ENCODE peak calls at places on chromosomes 6 and 20, in four cellular contexts. One of them, this sample, is unnamed.

GRCh38 chr6:7691675-7692452 is 34.0 kb upstream of the BMP6 start:
- DNase-seq in RPMI7951: peak; percentile 61
- DNase-seq in activated CD4-positive, alpha-beta T cell treated with anti-CD3 and anti-CD28 coated beads for 24 hours: no peak
- DNase-seq in RKO: peak; percentile 47
- DNase-seq in this sample: no peak

GRCh38 chr6:30321692-30322388 is 4.9 kb upstream of the TRIM39 start:
- DNase-seq in RPMI7951: no peak
- DNase-seq in activated CD4-positive, alpha-beta T cell treated with anti-CD3 and anti-CD28 coated beads for 24 hours: no peak
- DNase-seq in RKO: no peak
- DNase-seq in this sample: no peak

GRCh38 chr20:41339957-41340326 is 679 bp upstream of the LPIN3 start:
- DNase-seq in RKO: peak; percentile 85
- DNase-seq in activated CD4-positive, alpha-beta T cell treated with anti-CD3 and anti-CD28 coated beads for 24 hours: peak; percentile 85
- DNase-seq in RPMI7951: peak; percentile 69
- DNase-seq in this sample: peak; percentile 66

GRCh38 chr6:44021628-44022295 is 105.5 kb downstream of the MRPL14 start:
- DNase-seq in RPMI7951: no peak
- DNase-seq in activated CD4-positive, alpha-beta T cell treated with anti-CD3 and anti-CD28 coated beads for 24 hours: no peak
- DNase-seq in RKO: no peak
- DNase-seq in this sample: no peak

GRCh38 chr20:24684954-24685691 is 215.7 kb downstream of the SYNDIG1 start:
- DNase-seq in RKO: no peak
- DNase-seq in activated CD4-positive, alpha-beta T cell treated with anti-CD3 and anti-CD28 coated beads for 24 hours: no peak
- DNase-seq in RPMI7951: peak; percentile 40
- DNase-seq in this sample: no peak

GRCh38 chr20:21640556-21640955 is 64.9 kb upstream of the PAX1 start:
- DNase-seq in RKO: peak; percentile 44
- DNase-seq in RPMI7951: no peak
- DNase-seq in activated CD4-positive, alpha-beta T cell treated with anti-CD3 and anti-CD28 coated beads for 24 hours: no peak
- DNase-seq in this sample: no peak

GRCh38 chr6:36067374-36068011 is 39.9 kb downstream of the MAPK14 start:
- DNase-seq in activated CD4-positive, alpha-beta T cell treated with anti-CD3 and anti-CD28 coated beads for 24 hours: no peak
- DNase-seq in RKO: no peak
- DNase-seq in RPMI7951: peak; percentile 42
- DNase-seq in this sample: no peak

GRCh38 chr6:81475646-81476045 is 276.8 kb downstream of the TENT5A start:
- DNase-seq in RPMI7951: no peak
- DNase-seq in RKO: no peak
- DNase-seq in activated CD4-positive, alpha-beta T cell treated with anti-CD3 and anti-CD28 coated beads for 24 hours: no peak
- DNase-seq in this sample: no peak

GRCh38 chr6:132344811-132345210 is 56.5 kb downstream of the MOXD1 start:
- DNase-seq in activated CD4-positive, alpha-beta T cell treated with anti-CD3 and anti-CD28 coated beads for 24 hours: no peak
- DNase-seq in RKO: no peak
- DNase-seq in RPMI7951: no peak
- DNase-seq in this sample: no peak

GRCh38 chr6:90494067-90494773 is 92.7 kb downstream of the MAP3K7 start:
- DNase-seq in RPMI7951: no peak
- DNase-seq in activated CD4-positive, alpha-beta T cell treated with anti-CD3 and anti-CD28 coated beads for 24 hours: no peak
- DNase-seq in RKO: no peak
- DNase-seq in this sample: peak; percentile 50

GRCh38 chr6:100785982-100786381 is 95.1 kb downstream of the ASCC3 start:
- DNase-seq in activated CD4-positive, alpha-beta T cell treated with anti-CD3 and anti-CD28 coated beads for 24 hours: no peak
- DNase-seq in RKO: no peak
- DNase-seq in RPMI7951: no peak
- DNase-seq in this sample: no peak

GRCh38 chr6:71239694-71240093 is 48.9 kb upstream of the OGFRL1 start:
- DNase-seq in activated CD4-positive, alpha-beta T cell treated with anti-CD3 and anti-CD28 coated beads for 24 hours: no peak
- DNase-seq in RKO: no peak
- DNase-seq in RPMI7951: peak; percentile 52
- DNase-seq in this sample: no peak

GRCh38 chr6:7615611-7616383 is 25.8 kb downstream of the SNRNP48 start:
- DNase-seq in activated CD4-positive, alpha-beta T cell treated with anti-CD3 and anti-CD28 coated beads for 24 hours: no peak
- DNase-seq in RKO: peak; percentile 68
- DNase-seq in RPMI7951: peak; percentile 56
- DNase-seq in this sample: peak; percentile 57

GRCh38 chr6:46688117-46688965 is 656 bp downstream of the TDRD6 start:
- DNase-seq in RKO: no peak
- DNase-seq in RPMI7951: no peak
- DNase-seq in activated CD4-positive, alpha-beta T cell treated with anti-CD3 and anti-CD28 coated beads for 24 hours: no peak
- DNase-seq in this sample: no peak

GRCh38 chr20:12729326-12729725 is 279.4 kb upstream of the SPTLC3 start:
- DNase-seq in RPMI7951: no peak
- DNase-seq in RKO: no peak
- DNase-seq in activated CD4-positive, alpha-beta T cell treated with anti-CD3 and anti-CD28 coated beads for 24 hours: no peak
- DNase-seq in this sample: no peak

GRCh38 chr6:37111156-37111461 is 58.8 kb upstream of the PIM1 start:
- DNase-seq in RPMI7951: no peak
- DNase-seq in activated CD4-positive, alpha-beta T cell treated with anti-CD3 and anti-CD28 coated beads for 24 hours: no peak
- DNase-seq in RKO: no peak
- DNase-seq in this sample: no peak

GRCh38 chr20:36435799-36436541 is 105.3 kb upstream of the MYL9 start:
- DNase-seq in RKO: peak; percentile 24
- DNase-seq in RPMI7951: peak; percentile 84
- DNase-seq in activated CD4-positive, alpha-beta T cell treated with anti-CD3 and anti-CD28 coated beads for 24 hours: peak; percentile 83
- DNase-seq in this sample: peak; percentile 93

GRCh38 chr6:133769463-133769862 is 119.5 kb upstream of the TCF21 start:
- DNase-seq in activated CD4-positive, alpha-beta T cell treated with anti-CD3 and anti-CD28 coated beads for 24 hours: no peak
- DNase-seq in RKO: no peak
- DNase-seq in RPMI7951: peak; percentile 19
- DNase-seq in this sample: no peak

GRCh38 chr6:8065519-8065911 is 1.3 kb upstream of the BLOC1S5 start:
- DNase-seq in RKO: no peak
- DNase-seq in activated CD4-positive, alpha-beta T cell treated with anti-CD3 and anti-CD28 coated beads for 24 hours: peak; percentile 13
- DNase-seq in RPMI7951: no peak
- DNase-seq in this sample: no peak

GRCh38 chr6:138086573-138087196 is 20.5 kb downstream of the PERP start:
- DNase-seq in activated CD4-positive, alpha-beta T cell treated with anti-CD3 and anti-CD28 coated beads for 24 hours: no peak
- DNase-seq in RKO: no peak
- DNase-seq in RPMI7951: peak; percentile 43
- DNase-seq in this sample: no peak

GRCh38 chr6:91482498-91482897 is 895.6 kb upstream of the MAP3K7 start:
- DNase-seq in activated CD4-positive, alpha-beta T cell treated with anti-CD3 and anti-CD28 coated beads for 24 hours: no peak
- DNase-seq in RPMI7951: no peak
- DNase-seq in RKO: no peak
- DNase-seq in this sample: no peak

GRCh38 chr6:25499851-25500250 is 152.2 kb upstream of the SCGN start:
- DNase-seq in RPMI7951: no peak
- DNase-seq in activated CD4-positive, alpha-beta T cell treated with anti-CD3 and anti-CD28 coated beads for 24 hours: no peak
- DNase-seq in RKO: no peak
- DNase-seq in this sample: no peak

GRCh38 chr20:3312940-3313656 is 74.1 kb upstream of the SLC4A11 start:
- DNase-seq in RKO: no peak
- DNase-seq in activated CD4-positive, alpha-beta T cell treated with anti-CD3 and anti-CD28 coated beads for 24 hours: no peak
- DNase-seq in RPMI7951: peak; percentile 68
- DNase-seq in this sample: no peak

GRCh38 chr6:15457903-15458530 is 204.8 kb downstream of the DTNBP1 start:
- DNase-seq in activated CD4-positive, alpha-beta T cell treated with anti-CD3 and anti-CD28 coated beads for 24 hours: no peak
- DNase-seq in RKO: no peak
- DNase-seq in RPMI7951: no peak
- DNase-seq in this sample: peak; percentile 55

GRCh38 chr20:61830956-61831355 is 234.7 kb downstream of the TAF4 start:
- DNase-seq in RPMI7951: no peak
- DNase-seq in RKO: no peak
- DNase-seq in activated CD4-positive, alpha-beta T cell treated with anti-CD3 and anti-CD28 coated beads for 24 hours: no peak
- DNase-seq in this sample: no peak

GRCh38 chr6:109260126-109260525 is 122.1 kb downstream of the CD164 start:
- DNase-seq in activated CD4-positive, alpha-beta T cell treated with anti-CD3 and anti-CD28 coated beads for 24 hours: no peak
- DNase-seq in RKO: no peak
- DNase-seq in RPMI7951: no peak
- DNase-seq in this sample: no peak

GRCh38 chr6:123655520-123656306 is 19.0 kb upstream of the TRDN start:
- DNase-seq in RPMI7951: peak; percentile 51
- DNase-seq in activated CD4-positive, alpha-beta T cell treated with anti-CD3 and anti-CD28 coated beads for 24 hours: no peak
- DNase-seq in RKO: no peak
- DNase-seq in this sample: no peak

This sample was measured in HAP-1.